ENCODE peak calls at places on chromosomes 2 and 18, in six cellular contexts. N is H1, P is SK-N-SH, O is GM23338, H is HepG2, C is GM12878. K is an unnamed sample.

GRCh38 chr2:180577567-180577966 is 402.8 kb upstream of the UBE2E3 start:
- DNase-seq in N (no peak), P (no peak), O (no peak), H (no peak), C (no peak), K (no peak)

GRCh38 chr2:218282173-218282991 is 9.9 kb downstream of the TMBIM1 start:
- DNase-seq in N (no peak), P (peak; percentile 65), O (peak; percentile 14), H (no peak), C (no peak), K (peak; percentile 64)

GRCh38 chr2:58594175-58594574 is 353.1 kb upstream of the FANCL start:
- DNase-seq in N (no peak), P (peak; percentile 34), O (peak; percentile 61), H (peak; percentile 21), C (no peak), K (no peak)

GRCh38 chr2:84959494-84960156 is 11.3 kb upstream of the KCMF1 start:
- DNase-seq in N (peak; percentile 66), P (no peak), O (peak; percentile 91), H (no peak), C (no peak), K (no peak)

GRCh38 chr2:196758474-196759377 is 40.8 kb downstream of the GTF3C3 start:
- DNase-seq in N (no peak), P (peak; percentile 22), O (no peak), H (no peak), C (no peak), K (peak; percentile 40)

GRCh38 chr2:3242747-3243369 is 134.8 kb downstream of the EIPR1 start:
- DNase-seq in N (no peak), P (no peak), O (no peak), H (no peak), C (peak; percentile 34), K (no peak)

GRCh38 chr2:152523091-152523490 is 188.1 kb downstream of the FMNL2 start:
- DNase-seq in N (no peak), P (no peak), O (no peak), H (no peak), C (no peak), K (peak; percentile 61)

GRCh38 chr2:54726940-54727339 is 3.5 kb downstream of the EML6 start:
- DNase-seq in N (no peak), P (no peak), O (no peak), H (no peak), C (no peak), K (no peak)

GRCh38 chr2:120596191-120596781 is 139.4 kb upstream of the GLI2 start:
- DNase-seq in N (no peak), P (peak; percentile 44), O (no peak), H (no peak), C (no peak), K (no peak)

GRCh38 chr2:197306024-197306690 is 4.4 kb downstream of the ANKRD44 start:
- DNase-seq in N (no peak), P (no peak), O (no peak), H (no peak), C (no peak), K (no peak)

GRCh38 chr2:161886248-161886647 is 187.8 kb downstream of the DPP4 start:
- DNase-seq in N (no peak), P (no peak), O (no peak), H (no peak), C (no peak), K (no peak)

GRCh38 chr2:71220743-71221142 is 6.2 kb downstream of the PAIP2B start:
- DNase-seq in N (no peak), P (no peak), O (no peak), H (no peak), C (no peak), K (no peak)

GRCh38 chr2:203636896-203637818 is 69.3 kb upstream of the CD28 start:
- DNase-seq in N (no peak), P (no peak), O (peak; percentile 8), H (no peak), C (no peak), K (peak; percentile 47)

GRCh38 chr18:79961527-79962291 is 2.7 kb upstream of the HSBP1L1 start:
- DNase-seq in N (no peak), P (no peak), O (no peak), H (peak; percentile 44), C (no peak), K (no peak)

GRCh38 chr2:1567556-1568344 is 154.5 kb downstream of the TPO start:
- DNase-seq in N (no peak), P (no peak), O (no peak), H (no peak), C (no peak), K (no peak)

GRCh38 chr2:190578158-190579057 is 43.9 kb upstream of the NEMP2 start:
- DNase-seq in N (no peak), P (no peak), O (no peak), H (peak; percentile 66), C (no peak), K (no peak)

GRCh38 chr2:46045888-46046287 is 251.3 kb upstream of the EPAS1 start:
- DNase-seq in N (no peak), P (no peak), O (no peak), H (no peak), C (no peak), K (peak; percentile 89)

DNA sequence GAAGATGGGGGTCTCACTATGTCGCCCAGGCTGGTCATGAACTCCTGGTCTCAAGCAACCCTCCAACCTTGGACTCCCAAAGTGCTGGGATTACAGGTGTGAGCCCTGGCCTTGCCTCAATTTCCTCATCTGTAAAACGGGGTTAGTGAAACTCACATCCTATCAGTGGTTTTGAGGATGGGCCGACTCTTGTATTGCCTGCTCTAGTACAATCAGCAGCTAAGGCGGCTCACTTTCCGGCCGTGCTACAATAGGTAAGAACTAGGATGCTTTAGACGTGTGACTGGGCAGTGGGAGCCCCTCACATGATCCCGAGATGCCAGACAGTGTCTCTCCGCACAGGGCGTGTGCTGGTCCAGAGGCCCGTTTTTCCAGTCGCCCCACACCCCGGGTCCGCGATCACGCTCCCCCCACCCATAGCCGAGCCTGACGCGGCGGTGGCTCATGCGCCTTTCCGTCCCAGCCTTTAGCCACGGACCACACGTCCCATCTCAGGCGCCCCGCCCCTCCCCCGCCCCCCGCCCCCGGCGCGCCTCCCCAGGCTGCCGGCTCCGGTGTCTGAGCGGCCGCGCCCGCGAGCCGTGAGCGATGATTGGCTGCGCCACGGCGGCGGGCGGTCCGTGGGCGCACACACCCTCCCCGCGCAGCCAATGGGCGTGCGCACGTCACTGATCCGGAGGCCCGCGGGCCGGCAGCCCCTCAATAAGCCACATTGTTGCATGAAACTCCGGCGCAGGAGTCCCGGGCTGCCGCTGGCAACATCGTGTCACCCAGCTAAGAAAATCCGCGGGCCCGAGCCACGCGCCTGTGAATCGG is at the start of gene HK2:
- DNase-seq in N (peak; percentile 79), P (peak; percentile 99), O (peak; percentile 92), H (peak; percentile 85), C (peak; percentile 70), K (peak; percentile 85)
- TF ChIP-seq POLR2AphosphoS5 in N (no peak), P (no peak), O (peak; percentile 71), H (peak; percentile 62), C (peak; percentile 29), K (peak; percentile 24)

DNA sequence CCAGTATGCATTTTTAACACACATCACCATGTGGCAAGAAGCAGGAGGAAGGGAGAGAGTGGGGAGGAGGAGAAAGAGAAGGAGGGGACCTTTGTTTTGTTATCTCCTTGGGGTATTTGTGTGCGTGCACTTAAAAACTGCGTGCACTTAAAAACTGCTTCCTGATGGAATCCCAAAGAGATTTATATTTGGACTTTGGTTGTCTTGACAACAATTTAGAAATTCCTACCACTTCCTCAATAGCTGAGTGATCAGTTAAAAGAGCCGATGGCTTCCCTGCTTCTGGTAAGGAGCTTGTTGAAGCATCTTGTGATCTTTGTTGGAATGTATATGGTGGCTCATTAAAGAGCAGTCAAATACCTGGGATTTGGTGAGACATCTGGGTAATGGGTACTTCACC is 4.5 kb downstream of the RAB31 start:
- DNase-seq in N (no peak), P (no peak), O (no peak), H (no peak), C (no peak), K (no peak)
- H3K79me2 ChIP-seq in N (peaks cover 3% of the 10 kb centered on the region), P (peaks cover 90% of the 10 kb centered on the region), O (peaks cover 33% of the 10 kb centered on the region), H (no peaks in the 10 kb centered on the region), C (peaks cover 5% of the 10 kb centered on the region), K (peaks cover 34% of the 10 kb centered on the region)

DNA sequence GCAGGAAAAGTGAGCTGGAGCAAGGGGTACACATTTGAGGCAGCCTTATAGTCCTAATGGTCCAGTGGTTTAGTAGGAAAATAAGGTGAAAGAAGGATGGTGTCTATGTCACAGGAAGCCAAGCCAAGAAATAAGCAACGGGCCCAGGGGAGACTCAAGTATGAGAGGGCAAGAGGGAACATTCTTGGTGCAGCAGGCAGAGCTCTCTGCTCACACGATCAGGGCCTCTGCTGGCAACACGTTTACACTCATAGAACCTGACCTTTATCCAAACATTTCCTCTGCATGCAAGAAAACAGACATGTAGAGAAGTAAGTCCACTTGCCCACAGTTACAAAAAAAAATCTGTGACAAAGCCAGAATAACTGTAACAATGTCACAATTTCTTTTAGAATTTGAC is 32.6 kb upstream of the LRRC30 start:
- DNase-seq in N (no peak), P (no peak), O (no peak), H (no peak), C (no peak), K (no peak)
- H3K27ac ChIP-seq in N (no peak overlapping the region), P (no peak overlapping the region), O (no peak overlapping the region), H (no peak overlapping the region), C (no peak overlapping the region), K (no peak overlapping the region)

GRCh38 chr18:59686260-59686659 is 11.0 kb downstream of the CCBE1 start:
- DNase-seq in N (no peak), P (no peak), O (no peak), H (no peak), C (no peak), K (no peak)

GRCh38 chr18:59685501-59685900 is 11.7 kb downstream of the CCBE1 start:
- DNase-seq in N (no peak), P (no peak), O (no peak), H (no peak), C (no peak), K (no peak)

GRCh38 chr18:59681051-59681450 is 16.2 kb downstream of the CCBE1 start:
- DNase-seq in N (no peak), P (no peak), O (no peak), H (no peak), C (no peak), K (no peak)

DNA sequence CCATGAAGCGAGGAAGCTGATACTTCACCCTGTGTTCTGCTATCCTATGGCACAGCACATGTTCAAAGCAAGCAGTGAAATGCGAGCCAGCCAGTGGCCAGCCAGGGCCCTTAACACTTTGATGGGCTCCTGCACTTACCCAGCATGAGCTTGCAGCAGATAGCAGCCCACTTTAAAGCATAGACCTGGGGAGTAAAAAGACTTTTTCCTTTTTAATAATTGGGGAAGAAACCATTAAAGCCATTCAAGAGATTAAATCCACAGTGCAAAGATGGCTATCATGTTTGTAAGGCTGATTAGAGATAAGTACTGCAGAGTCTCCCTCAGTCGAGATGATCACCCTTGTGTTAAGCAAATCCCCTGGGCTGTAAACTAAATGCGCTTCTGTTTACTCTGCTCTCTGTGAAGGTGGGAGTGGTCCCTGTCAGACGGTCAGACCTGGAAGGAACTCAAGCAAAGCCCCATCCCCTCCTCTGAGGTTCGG is 15.7 kb downstream of the CCBE1 start:
- DNase-seq in N (no peak), P (no peak), O (no peak), H (no peak), C (no peak), K (no peak)
- TF ChIP-seq POLR2AphosphoS5 in N (no peak), P (no peak), O (no peak), H (no peak), C (no peak), K (no peak)

GRCh38 chr2:208618220-208618619 is 211.6 kb downstream of the PTH2R start:
- DNase-seq in N (no peak), P (no peak), O (peak; percentile 45), H (no peak), C (no peak), K (no peak)
- H3K79me2 ChIP-seq in N (no peaks in the 10 kb centered on the region), P (no peaks in the 10 kb centered on the region), O (no peaks in the 10 kb centered on the region), H (no peaks in the 10 kb centered on the region), C (no peaks in the 10 kb centered on the region), K (no peaks in the 10 kb centered on the region)